ENCODE peak calls at places on chromosomes 11 and 22, in seven cellular contexts. G, K, N, S, X, F and R are unnamed samples.

GRCh38 chr11:62880231-62880802 is 379 bp upstream of the SLC3A2 start:
- DNase-seq in G (peak; percentile 76), K (no peak), N (peak; percentile 81), S (peak; percentile 25), X (no peak), F (peak; percentile 86), R (no peak)

GRCh38 chr11:19499999-19500398 is 212.6 kb upstream of the NAV2 start:
- DNase-seq in G (no peak), K (no peak), N (peak; percentile 6), S (no peak), X (no peak), F (peak; percentile 7), R (no peak)

GRCh38 chr22:37095113-37095512 is 14.4 kb downstream of the TMPRSS6 start:
- DNase-seq in G (no peak), K (no peak), N (no peak), S (no peak), X (no peak), F (no peak), R (no peak)

GRCh38 chr22:18070041-18070440 is 7.7 kb upstream of the PEX26 start:
- DNase-seq in G (no peak), K (no peak), N (no peak), S (no peak), X (no peak), F (no peak), R (no peak)

GRCh38 chr11:35145249-35145648 is 6.3 kb downstream of the CD44 start:
- DNase-seq in G (no peak), K (no peak), N (peak; percentile 61), S (no peak), X (no peak), F (peak; percentile 73), R (no peak)

GRCh38 chr11:13767461-13767860 is 99.0 kb downstream of the FAR1 start:
- DNase-seq in G (no peak), K (no peak), N (no peak), S (no peak), X (no peak), F (no peak), R (no peak)

GRCh38 chr11:7457211-7457610 is 28.1 kb upstream of the OLFML1 start:
- DNase-seq in G (no peak), K (no peak), N (peak; percentile 1), S (no peak), X (no peak), F (peak; percentile 7), R (no peak)

GRCh38 chr11:17391493-17392355 is 3.3 kb upstream of the KCNJ11 start:
- DNase-seq in G (no peak), K (no peak), N (no peak), S (no peak), X (no peak), F (no peak), R (no peak)

GRCh38 chr22:32206774-32207758 is 2.2 kb upstream of the RFPL2 start:
- DNase-seq in G (no peak), K (peak; percentile 51), N (no peak), S (no peak), X (no peak), F (peak; percentile 6), R (no peak)

GRCh38 chr11:115581871-115582639 is 77.8 kb upstream of the CADM1 start:
- DNase-seq in G (no peak), K (peak; percentile 53), N (peak; percentile 18), S (peak; percentile 29), X (no peak), F (peak; percentile 37), R (no peak)

GRCh38 chr11:67700548-67701262 is 26.3 kb upstream of the ALDH3B2 start:
- DNase-seq in G (no peak), K (no peak), N (no peak), S (no peak), X (no peak), F (no peak), R (no peak)

GRCh38 chr11:57233702-57234101 is 3.3 kb downstream of the APLNR start:
- DNase-seq in G (no peak), K (no peak), N (no peak), S (no peak), X (no peak), F (no peak), R (no peak)

GRCh38 chr22:41596776-41597634 is 7.4 kb upstream of the PMM1 start:
- DNase-seq in G (peak; percentile 54), K (peak; percentile 57), N (no peak), S (peak; percentile 75), X (peak; percentile 54), F (peak; percentile 37), R (no peak)

GRCh38 chr11:2103666-2104523 is 35.3 kb downstream of the IGF2 start:
- DNase-seq in G (no peak), K (no peak), N (no peak), S (no peak), X (peak; percentile 8), F (no peak), R (no peak)

GRCh38 chr11:86129775-86130540 is 61.1 kb upstream of the PICALM start:
- DNase-seq in G (no peak), K (no peak), N (no peak), S (no peak), X (no peak), F (no peak), R (no peak)

GRCh38 chr22:23163665-23164064 is 16.6 kb upstream of the BCR start:
- DNase-seq in G (peak; percentile 51), K (no peak), N (no peak), S (no peak), X (peak; percentile 71), F (no peak), R (no peak)

GRCh38 chr11:108199446-108200321 is 22.8 kb downstream of the NPAT start:
- DNase-seq in G (no peak), K (no peak), N (peak; percentile 65), S (no peak), X (no peak), F (peak; percentile 72), R (no peak)

GRCh38 chr11:93921695-93922468 is 71.5 kb upstream of the VSTM5 start:
- DNase-seq in G (no peak), K (peak; percentile 48), N (peak; percentile 45), S (peak; percentile 54), X (no peak), F (peak; percentile 64), R (no peak)

GRCh38 chr22:48667289-48667688 is 1160.4 kb downstream of the BRD1 start:
- DNase-seq in G (no peak), K (no peak), N (no peak), S (no peak), X (no peak), F (no peak), R (no peak)

GRCh38 chr11:120121336-120121735 is 16.6 kb downstream of the TRIM29 start:
- DNase-seq in G (no peak), K (no peak), N (no peak), S (no peak), X (no peak), F (no peak), R (no peak)

GRCh38 chr11:2892215-2893020 is 6.8 kb upstream of the CDKN1C start:
- DNase-seq in G (peak; percentile 60), K (peak; percentile 72), N (peak; percentile 28), S (peak; percentile 80), X (no peak), F (peak; percentile 40), R (peak; percentile 83)

GRCh38 chr11:62431171-62431895 is 12.5 kb downstream of the SCGB1A1 start:
- DNase-seq in G (no peak), K (no peak), N (peak; percentile 91), S (no peak), X (no peak), F (peak; percentile 93), R (no peak)

GRCh38 chr11:18171377-18172000 is 1.1 kb upstream of the MRGPRX4 start:
- DNase-seq in G (no peak), K (no peak), N (no peak), S (peak; percentile 36), X (no peak), F (peak; percentile 6), R (no peak)

GRCh38 chr11:112042161-112042960 is 17.2 kb downstream of the DLAT start:
- DNase-seq in G (no peak), K (no peak), N (peak; percentile 77), S (no peak), X (no peak), F (peak; percentile 82), R (no peak)

GRCh38 chr11:83609181-83609580 is 323.0 kb upstream of the CCDC90B start:
- DNase-seq in G (no peak), K (no peak), N (no peak), S (no peak), X (no peak), F (no peak), R (no peak)

GRCh38 chr11:88544656-88545280 is 207.2 kb upstream of the CTSC start:
- DNase-seq in G (no peak), K (no peak), N (no peak), S (no peak), X (no peak), F (no peak), R (no peak)
- TF ChIP-seq CTCF in G (no peak), K (peak; percentile 3), N (no peak), S (no peak), X (no peak), F (no peak), R (no peak)

GRCh38 chr22:31085493-31085824 is 4.3 kb downstream of the SMTN start:
- DNase-seq in G (no peak), K (peak; percentile 38), N (no peak), S (no peak), X (peak; percentile 64), F (no peak), R (no peak)
- TF ChIP-seq CTCF in G (no peak), K (no peak), N (no peak), S (peak; percentile 47), X (peak; percentile 24), F (no peak), R (peak; percentile 31)

DNA sequence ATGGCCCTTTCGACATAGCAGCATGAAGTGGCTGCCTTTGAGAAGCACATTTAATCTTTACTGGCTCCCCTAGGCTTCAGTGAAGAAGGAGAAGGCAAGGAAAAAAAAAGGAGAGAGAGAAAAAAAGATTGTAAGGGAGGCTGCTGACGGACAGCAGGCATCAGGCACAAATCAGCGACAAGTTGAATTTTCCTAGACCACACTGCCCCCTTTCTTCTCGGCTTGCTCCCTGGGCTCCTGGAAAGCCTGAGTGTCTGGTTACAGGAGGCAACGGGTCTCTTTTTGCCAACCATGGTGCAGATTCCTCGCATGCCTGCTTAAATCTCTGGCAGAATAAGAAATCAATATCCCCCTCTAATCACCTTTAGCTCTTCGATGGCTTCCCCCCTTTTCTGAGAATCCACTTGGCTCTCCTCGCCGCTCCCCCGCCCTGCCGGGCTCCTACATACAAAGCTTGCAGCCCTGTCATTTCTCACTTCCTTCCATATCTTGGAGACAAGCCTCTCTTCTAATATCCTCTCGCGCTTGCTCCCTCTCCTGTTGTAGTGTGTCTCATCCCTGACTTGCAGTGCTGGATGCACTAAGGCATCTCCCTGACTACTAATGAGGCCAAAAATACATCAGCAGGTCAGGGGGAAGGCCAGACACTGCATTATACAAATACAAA is 14.3 kb downstream of the BLID start:
- DNase-seq in G (peak; percentile 74), K (peak; percentile 28), N (peak; percentile 88), S (peak; percentile 45), X (peak; percentile 46), F (peak; percentile 91), R (no peak)
- TF ChIP-seq CTCF in G (peak; percentile 70), K (peak; percentile 15), N (peak; percentile 26), S (no peak), X (peak; percentile 92), F (peak; percentile 58), R (no peak)

GRCh38 chr11:44484211-44484610 is 81.3 kb upstream of the CD82 start:
- DNase-seq in G (no peak), K (no peak), N (no peak), S (peak; percentile 29), X (no peak), F (no peak), R (no peak)
- TF ChIP-seq CTCF in G (no peak), K (no peak), N (no peak), S (peak; percentile 24), X (no peak), F (peak; percentile 11), R (no peak)

GRCh38 chr11:73547706-73548105 is 50.2 kb downstream of the FAM168A start:
- DNase-seq in G (no peak), K (no peak), N (no peak), S (no peak), X (no peak), F (no peak), R (no peak)
- TF ChIP-seq CTCF in G (no peak), K (no peak), N (no peak), S (no peak), X (no peak), F (no peak), R (no peak)